ENCODE peak calls at places on chromosomes 16 and 17, in ten cellular contexts. Y is sigmoid colon; G is A549; C is heart right ventricle; I is cardiac muscle cell; B is CD8-positive, alpha-beta memory T cell; Q is neural progenitor cell; E is OCI-LY7; V is Peyer's patch; O is MM.1S. Z is an unnamed sample.
A peak's percentile ranks its signal among the peaks of the same experiment; 100 is the strongest.

GRCh38 chr17:77386502-77387192 is 245.9 kb downstream of the SEC14L1 start:
- DNase-seq in Y (no peak), G (no peak), C (no peak), I (no peak), B (no peak), Q (no peak), E (no peak), V (no peak), O (no peak), Z (no peak)

GRCh38 chr16:11386791-11387546 is 41.7 kb downstream of the RMI2 start:
- DNase-seq in Y (no peak), G (peak; percentile 30), C (no peak), I (peak; percentile 69), B (no peak), Q (peak; percentile 87), E (peak; percentile 40), V (no peak), O (no peak), Z (peak; percentile 43)

GRCh38 chr17:5121186-5121841 is 5.5 kb downstream of the USP6 start:
- DNase-seq in Y (peak; percentile 54), G (no peak), C (no peak), I (no peak), B (no peak), Q (no peak), E (no peak), V (no peak), O (no peak), Z (peak; percentile 2)

GRCh38 chr16:12639044-12639443 is 164.6 kb downstream of the CPPED1 start:
- DNase-seq in Y (no peak), G (peak; percentile 66), C (no peak), I (no peak), B (no peak), Q (no peak), E (no peak), V (no peak), O (no peak), Z (no peak)

GRCh38 chr16:11986521-11987057 is 10.1 kb downstream of the SNX29 start:
- DNase-seq in Y (no peak), G (no peak), C (no peak), I (no peak), B (no peak), Q (no peak), E (no peak), V (no peak), O (no peak), Z (no peak)

GRCh38 chr16:72789465-72789864 is 258.5 kb downstream of the ZFHX3 start:
- DNase-seq in Y (no peak), G (no peak), C (no peak), I (no peak), B (no peak), Q (no peak), E (no peak), V (no peak), O (no peak), Z (no peak)

GRCh38 chr17:80765241-80766022 is 220.8 kb downstream of the RPTOR start:
- DNase-seq in Y (peak; percentile 33), G (no peak), C (no peak), I (peak; percentile 78), B (no peak), Q (no peak), E (peak; percentile 70), V (no peak), O (no peak), Z (no peak)

GRCh38 chr16:28974437-28975157 is at the start of gene SPNS1:
- DNase-seq in Y (peak; percentile 99), G (peak; percentile 98), C (peak; percentile 97), I (peak; percentile 99), B (peak; percentile 93), Q (peak; percentile 99), E (peak; percentile 97), V (peak; percentile 97), O (peak; percentile 97), Z (peak; percentile 95)

GRCh38 chr17:75271955-75272847 is 1.2 kb upstream of the MIF4GD start:
- DNase-seq in Y (peak; percentile 86), G (peak; percentile 33), C (no peak), I (no peak), B (peak; percentile 47), Q (no peak), E (peak; percentile 76), V (no peak), O (peak; percentile 34), Z (no peak)

GRCh38 chr17:79721993-79722671 is 8.6 kb upstream of the ENPP7 start:
- DNase-seq in Y (no peak), G (peak; percentile 67), C (no peak), I (peak; percentile 51), B (no peak), Q (peak; percentile 67), E (peak; percentile 35), V (no peak), O (no peak), Z (peak; percentile 45)

GRCh38 chr16:73095885-73096341 is 48.0 kb upstream of the ZFHX3 start:
- DNase-seq in Y (no peak), G (peak; percentile 82), C (no peak), I (peak; percentile 60), B (no peak), Q (no peak), E (no peak), V (no peak), O (no peak), Z (peak; percentile 81)

GRCh38 chr16:84614914-84615813 is 2.7 kb downstream of the COTL1 start:
- DNase-seq in Y (no peak), G (no peak), C (no peak), I (no peak), B (no peak), Q (no peak), E (no peak), V (no peak), O (no peak), Z (no peak)

GRCh38 chr16:16884451-16884850 is 505.5 kb downstream of the NPIPA7 start:
- DNase-seq in Y (no peak), G (no peak), C (no peak), I (no peak), B (no peak), Q (no peak), E (no peak), V (no peak), O (no peak), Z (no peak)

GRCh38 chr17:82020874-82021727 is 1.6 kb downstream of the CENPX start:
- DNase-seq in Y (peak; percentile 89), G (peak; percentile 90), C (peak; percentile 62), I (peak; percentile 74), B (peak; percentile 72), Q (peak; percentile 78), E (peak; percentile 82), V (peak; percentile 63), O (peak; percentile 54), Z (peak; percentile 90)

GRCh38 chr17:7989781-7990655 is 12.4 kb upstream of the GUCY2D start:
- DNase-seq in Y (peak; percentile 90), G (peak; percentile 88), C (peak; percentile 77), I (peak; percentile 85), B (peak; percentile 92), Q (peak; percentile 89), E (peak; percentile 90), V (peak; percentile 91), O (peak; percentile 89), Z (peak; percentile 80)

GRCh38 chr17:39750131-39751015 is 12.6 kb downstream of the GRB7 start:
- DNase-seq in Y (peak; percentile 53), G (no peak), C (peak; percentile 63), I (peak; percentile 80), B (peak; percentile 18), Q (no peak), E (no peak), V (no peak), O (no peak), Z (no peak)

GRCh38 chr17:15341385-15341849 is at the start of gene TEKT3:
- DNase-seq in Y (peak; percentile 95), G (peak; percentile 81), C (peak; percentile 84), I (peak; percentile 95), B (no peak), Q (peak; percentile 96), E (no peak), V (peak; percentile 23), O (no peak), Z (no peak)

GRCh38 chr17:56819431-56820145 is 14.1 kb downstream of the C17orf67 start:
- DNase-seq in Y (no peak), G (peak; percentile 81), C (peak; percentile 76), I (peak; percentile 82), B (peak; percentile 78), Q (peak; percentile 85), E (peak; percentile 70), V (peak; percentile 72), O (peak; percentile 74), Z (peak; percentile 86)

GRCh38 chr17:78394209-78394608 is 15.8 kb downstream of the PGS1 start:
- DNase-seq in Y (no peak), G (no peak), C (no peak), I (no peak), B (no peak), Q (no peak), E (no peak), V (no peak), O (no peak), Z (no peak)
- H3K4me1 ChIP-seq in Y (no peaks in the 10 kb centered on the region), G (peaks cover 36% of the 10 kb centered on the region), C (peaks cover 85% of the 10 kb centered on the region), I (peaks cover 4% of the 10 kb centered on the region), B (peaks cover 2% of the 10 kb centered on the region), Q (no peaks in the 10 kb centered on the region), E (peaks cover under 1% of the 10 kb centered on the region), V (no peaks in the 10 kb centered on the region), O (no peaks in the 10 kb centered on the region), Z (peaks cover 56% of the 10 kb centered on the region)

GRCh38 chr16:67841198-67841815 is 813 bp upstream of the THAP11 start:
- DNase-seq in Y (no peak), G (no peak), C (no peak), I (no peak), B (no peak), Q (no peak), E (no peak), V (no peak), O (no peak), Z (no peak)
- H3K4me3 ChIP-seq in Y (peak overlapping the region; percentile 61), G (peak overlapping the region; percentile 58), C (peak overlapping the region; percentile 94), I (peak overlapping the region; percentile 78), B (peak overlapping the region; percentile 99), Q (peak overlapping the region; percentile 96), E (peak overlapping the region; percentile 99), V (peak overlapping the region; percentile 79), O (peak overlapping the region; percentile 98), Z (peak overlapping the region; percentile 88)

DNA sequence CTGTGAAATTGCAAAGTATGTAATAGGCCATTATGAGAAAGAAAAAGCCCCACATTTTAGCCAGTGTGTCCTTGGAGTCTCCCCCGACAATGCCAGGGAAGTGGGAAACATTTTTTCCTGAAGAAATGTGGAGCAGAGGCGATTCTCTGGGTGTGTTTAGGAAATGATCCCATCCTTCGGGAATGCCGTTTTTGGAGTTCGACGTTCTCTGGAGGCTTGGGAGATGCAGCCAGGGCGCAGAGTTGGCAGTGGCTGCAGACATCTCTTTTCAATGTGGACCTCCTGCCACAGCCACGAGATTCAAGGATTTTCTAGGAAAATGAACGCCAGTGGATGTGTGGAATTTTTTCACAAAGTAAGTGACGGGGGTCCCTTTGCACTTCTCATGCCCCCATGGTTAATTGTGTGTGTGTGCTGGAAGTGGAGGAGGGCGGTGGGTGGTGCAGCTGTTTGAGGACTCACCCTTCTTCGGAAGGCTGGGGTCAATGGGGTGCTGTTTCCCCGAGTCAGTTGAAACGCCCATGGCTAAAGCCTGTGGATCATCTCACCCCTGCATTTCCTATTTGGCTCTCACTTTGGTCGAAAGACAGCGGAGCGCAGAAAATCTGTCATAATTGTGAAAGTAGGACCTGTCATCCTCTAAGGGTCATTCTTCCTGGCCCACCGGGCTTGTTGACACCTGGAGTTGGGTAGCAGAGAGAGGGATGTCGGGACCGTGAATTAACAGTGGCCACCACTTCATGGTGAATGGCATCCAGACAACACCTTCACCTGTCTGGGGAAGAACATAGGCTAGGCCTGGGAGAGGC is 73.2 kb downstream of the CMIP start:
- DNase-seq in Y (no peak), G (no peak), C (no peak), I (no peak), B (no peak), Q (no peak), E (no peak), V (no peak), O (no peak), Z (no peak)
- H3K27ac ChIP-seq in Y (no peak overlapping the region), G (peak overlapping the region; percentile 22), C (no peak overlapping the region), I (no peak overlapping the region), B (no peak overlapping the region), Q (no peak overlapping the region), E (no peak overlapping the region), V (peak overlapping the region; percentile 49), O (no peak overlapping the region), Z (no peak overlapping the region)

GRCh38 chr17:27535178-27535928 is 79.1 kb downstream of the KSR1 start:
- DNase-seq in Y (no peak), G (no peak), C (no peak), I (no peak), B (no peak), Q (no peak), E (no peak), V (no peak), O (no peak), Z (no peak)
- H3K4me1 ChIP-seq in Y (no peaks in the 10 kb centered on the region), G (peaks cover 94% of the 10 kb centered on the region), C (peaks cover 26% of the 10 kb centered on the region), I (peaks cover 9% of the 10 kb centered on the region), B (no peaks in the 10 kb centered on the region), Q (peaks cover 16% of the 10 kb centered on the region), E (no peaks in the 10 kb centered on the region), V (peaks cover 10% of the 10 kb centered on the region), O (no peaks in the 10 kb centered on the region), Z (peaks cover 10% of the 10 kb centered on the region)